ENCODE peak calls at places on chromosomes 3 and 15, in seven cellular contexts. B is GM12865, Z is fibroblast of lung, G is colonic mucosa, J is left ventricle myocardium inferior, C is AG04450, V is HCT116. F is an unnamed sample.

GRCh38 chr3:32451049-32451659 is 51.5 kb downstream of the CMTM6 start:
- DNase-seq in B (no peak), Z (no peak), G (no peak), J (no peak), C (no peak), V (no peak), F (no peak)

GRCh38 chr15:25242166-25242879 is 196.5 kb downstream of the UBE3A start:
- DNase-seq in B (no peak), Z (no peak), G (no peak), J (peak), C (no peak), V (no peak), F (no peak)

GRCh38 chr3:150412599-150413069 is 4.5 kb downstream of the TSC22D2 start:
- DNase-seq in B (peak), Z (peak), G (no peak), J (no peak), C (peak), V (no peak), F (peak)

GRCh38 chr3:155188036-155188435 is 105.4 kb downstream of the STRIT1 start:
- DNase-seq in B (no peak), Z (peak), G (no peak), J (no peak), C (peak), V (no peak), F (no peak)

GRCh38 chr3:8621141-8621540 is 23.5 kb downstream of the SSUH2 start:
- DNase-seq in B (no peak), Z (no peak), G (no peak), J (no peak), C (no peak), V (no peak), F (no peak)

GRCh38 chr15:43238691-43239131 is 17.9 kb upstream of the EPB42 start:
- DNase-seq in B (no peak), Z (no peak), G (no peak), J (no peak), C (no peak), V (no peak), F (no peak)

GRCh38 chr15:74431645-74432044 is 2.1 kb downstream of the SEMA7A start:
- DNase-seq in B (no peak), Z (no peak), G (no peak), J (no peak), C (no peak), V (no peak), F (no peak)

GRCh38 chr3:127585813-127586165 is 4.7 kb downstream of the TPRA1 start:
- DNase-seq in B (no peak), Z (no peak), G (no peak), J (no peak), C (no peak), V (no peak), F (no peak)

GRCh38 chr3:194283218-194284006 is 67.7 kb downstream of the CPN2 start:
- DNase-seq in B (no peak), Z (peak), G (no peak), J (no peak), C (no peak), V (no peak), F (no peak)

GRCh38 chr3:111072016-111072891 is 638 bp downstream of the NECTIN3 start:
- DNase-seq in B (no peak), Z (peak), G (peak), J (peak), C (no peak), V (no peak), F (no peak)

GRCh38 chr3:54897028-54897711 is 30.7 kb downstream of the LRTM1 start:
- DNase-seq in B (no peak), Z (peak), G (no peak), J (no peak), C (peak), V (no peak), F (peak)

GRCh38 chr15:72473670-72474465 is at the start of gene ARIH1:
- DNase-seq in B (peak), Z (peak), G (peak), J (peak), C (peak), V (peak), F (peak)

GRCh38 chr15:92467245-92467644 is 73.6 kb downstream of the ST8SIA2 start:
- DNase-seq in B (no peak), Z (no peak), G (no peak), J (no peak), C (no peak), V (no peak), F (no peak)

GRCh38 chr3:48402281-48402732 is 27.6 kb downstream of the PLXNB1 start:
- DNase-seq in B (no peak), Z (peak), G (peak), J (peak), C (peak), V (peak), F (peak)

GRCh38 chr3:144770291-144770690 is 798.7 kb downstream of the DIPK2A start:
- DNase-seq in B (no peak), Z (no peak), G (no peak), J (no peak), C (no peak), V (no peak), F (no peak)

GRCh38 chr15:99446565-99447496 is 119.0 kb upstream of the MEF2A start:
- DNase-seq in B (no peak), Z (no peak), G (no peak), J (no peak), C (no peak), V (no peak), F (no peak)

GRCh38 chr15:33068531-33068990 is 126.0 kb downstream of the FMN1 start:
- DNase-seq in B (no peak), Z (peak), G (peak), J (peak), C (no peak), V (no peak), F (no peak)

GRCh38 chr3:37968784-37969600 is 21.6 kb upstream of the VILL start:
- DNase-seq in B (no peak), Z (no peak), G (no peak), J (no peak), C (no peak), V (no peak), F (no peak)

GRCh38 chr3:47149339-47149933 is 14.5 kb downstream of the SETD2 start:
- DNase-seq in B (no peak), Z (no peak), G (no peak), J (no peak), C (no peak), V (no peak), F (no peak)

GRCh38 chr15:68317281-68318007 is 39.9 kb downstream of the FEM1B start:
- DNase-seq in B (no peak), Z (no peak), G (no peak), J (no peak), C (no peak), V (no peak), F (no peak)

GRCh38 chr15:67120009-67120838 is 54.8 kb downstream of the SMAD3 start:
- DNase-seq in B (no peak), Z (no peak), G (no peak), J (no peak), C (no peak), V (no peak), F (no peak)

GRCh38 chr3:8324727-8325126 is 176.9 kb upstream of the LMCD1 start:
- DNase-seq in B (peak), Z (peak), G (no peak), J (peak), C (no peak), V (peak), F (no peak)

GRCh38 chr15:80556694-80557367 is 138.3 kb upstream of the ABHD17C start:
- DNase-seq in B (no peak), Z (peak), G (no peak), J (no peak), C (no peak), V (no peak), F (no peak)

GRCh38 chr15:60374628-60375081 is 23.1 kb downstream of the ANXA2 start:
- DNase-seq in B (no peak), Z (peak), G (no peak), J (no peak), C (peak), V (peak), F (peak)

GRCh38 chr3:27888562-27888961 is 166.4 kb upstream of the EOMES start:
- DNase-seq in B (no peak), Z (no peak), G (no peak), J (no peak), C (no peak), V (no peak), F (no peak)

GRCh38 chr3:149291178-149291577 is 42.3 kb downstream of the TM4SF18 start:
- DNase-seq in B (peak), Z (no peak), G (no peak), J (no peak), C (no peak), V (no peak), F (no peak)

GRCh38 chr15:69603369-69604049 is 150.9 kb downstream of the RPLP1 start:
- DNase-seq in B (no peak), Z (no peak), G (no peak), J (no peak), C (no peak), V (no peak), F (no peak)

GRCh38 chr3:55897573-55898224 is 410.6 kb upstream of the WNT5A start:
- DNase-seq in B (no peak), Z (peak), G (peak), J (no peak), C (no peak), V (no peak), F (no peak)

GRCh38 chr3:55903680-55904079 is 416.6 kb upstream of the WNT5A start:
- DNase-seq in B (no peak), Z (no peak), G (no peak), J (peak), C (no peak), V (no peak), F (no peak)

GRCh38 chr3:55896155-55896554 is 409.0 kb upstream of the WNT5A start:
- DNase-seq in B (no peak), Z (no peak), G (no peak), J (no peak), C (no peak), V (no peak), F (no peak)

GRCh38 chr3:55904716-55905115 is 417.6 kb upstream of the WNT5A start:
- DNase-seq in B (no peak), Z (no peak), G (no peak), J (no peak), C (no peak), V (no peak), F (no peak)

DNA sequence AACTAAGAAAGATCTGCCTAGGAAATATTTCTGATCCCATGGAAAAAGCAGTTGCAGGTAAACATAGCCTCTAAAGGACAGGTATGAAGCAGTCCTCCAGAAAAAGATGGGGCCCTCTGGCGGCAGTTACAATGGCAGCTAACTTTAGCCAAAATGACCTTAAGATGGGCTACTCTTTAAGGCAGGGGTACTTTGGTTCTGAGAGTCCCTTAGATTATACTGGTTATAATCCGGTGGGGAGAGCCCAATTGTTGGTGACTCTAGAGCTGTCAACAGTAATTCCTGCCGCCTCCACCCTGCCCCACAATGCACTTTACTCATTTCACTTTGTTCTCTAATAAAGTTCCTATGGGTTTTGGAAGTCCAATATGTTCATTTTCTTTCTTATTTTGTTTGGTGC is 412.8 kb upstream of the WNT5A start:
- DNase-seq in B (peak), Z (no peak), G (no peak), J (no peak), C (no peak), V (no peak), F (no peak)
- TF ChIP-seq CTCF in B (peak), Z (peak), G (no peak), J (no peak), C (peak), V (peak), F (peak)

GRCh38 chr3:196216081-196216564 is at the start of gene SLC51A:
- DNase-seq in B (no peak), Z (no peak), G (peak), J (no peak), C (no peak), V (no peak), F (no peak)
- H3K4me3 ChIP-seq in B (no peak), Z (no peak), G (peak), J (no peak), C (no peak), V (no peak), F (no peak)

DNA sequence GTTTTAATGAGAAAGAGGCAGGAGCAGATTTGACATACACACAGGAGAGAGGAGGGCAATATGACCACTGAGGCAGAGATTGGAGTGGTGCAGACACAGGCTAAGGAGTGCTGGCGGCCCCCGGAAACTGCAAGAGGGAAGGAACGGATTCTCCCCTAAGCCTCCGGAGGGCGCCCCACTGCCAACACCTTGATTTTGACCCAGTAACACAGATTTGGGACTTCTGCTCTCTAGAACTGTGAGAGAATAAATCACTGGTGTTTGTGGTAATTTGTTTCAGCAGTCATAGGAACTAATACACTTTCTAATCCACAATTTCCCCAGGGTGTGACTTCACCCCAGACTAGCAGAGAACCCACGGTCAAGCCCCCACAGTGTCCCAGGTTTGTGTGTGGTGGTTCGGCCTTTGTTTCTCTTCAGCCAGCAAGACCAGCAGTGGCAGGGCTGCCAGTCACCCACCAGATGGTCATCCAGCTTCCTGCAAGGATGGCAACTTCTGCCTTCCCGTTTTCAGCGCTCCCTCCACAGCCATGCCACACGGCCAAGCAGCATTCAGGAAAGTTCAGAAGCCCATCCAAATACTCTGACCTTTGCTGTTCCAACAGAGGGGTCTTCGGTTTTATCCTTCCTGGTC is 23.6 kb upstream of the TSPAN3 start:
- DNase-seq in B (no peak), Z (no peak), G (no peak), J (no peak), C (no peak), V (no peak), F (no peak)
- TF ChIP-seq CTCF in B (peak), Z (peak), G (no peak), J (no peak), C (peak), V (peak), F (peak)

DNA sequence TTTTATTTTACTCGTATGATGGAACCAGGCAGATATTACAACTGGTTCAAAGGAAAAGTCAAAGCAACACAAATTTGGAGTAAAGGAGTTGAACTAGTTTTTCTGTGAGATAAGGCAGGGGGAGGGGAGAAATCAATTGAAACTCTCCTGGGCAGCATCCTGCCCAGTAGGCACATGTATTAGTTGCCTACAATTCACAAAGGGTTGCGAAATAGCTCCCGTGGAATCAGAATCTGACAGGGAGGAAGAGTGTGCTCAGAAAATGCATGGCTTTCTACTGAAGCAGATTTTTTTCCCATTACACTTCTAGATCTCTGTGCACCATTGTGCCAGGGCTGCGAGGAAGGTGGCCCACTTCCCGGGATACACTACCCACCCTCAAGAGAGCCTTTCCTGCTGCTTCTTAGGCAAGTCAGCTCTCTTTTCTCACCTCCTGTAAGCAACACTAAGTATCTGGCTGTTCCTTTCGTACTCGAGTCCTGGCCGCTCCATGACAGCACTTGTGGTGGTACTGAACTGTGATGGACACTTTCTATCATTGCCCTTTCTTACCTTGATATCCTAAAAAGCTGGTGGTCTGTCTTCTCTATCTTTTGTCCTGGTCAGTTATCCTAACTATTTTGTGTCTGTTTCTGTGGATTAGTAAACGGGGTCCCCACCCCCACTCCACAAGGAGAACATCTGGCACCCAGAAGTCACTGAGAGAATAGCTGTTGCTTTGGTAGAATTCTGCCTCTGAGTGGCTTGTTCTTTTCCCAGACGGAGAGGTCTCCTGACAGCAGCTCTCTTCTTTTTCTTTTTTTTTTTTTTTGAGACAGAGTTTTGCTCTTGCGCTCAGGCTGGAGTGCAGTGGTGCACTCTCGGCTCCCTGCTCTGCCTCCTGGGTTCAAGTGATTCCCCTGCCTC is 74.8 kb downstream of the RPL39L start:
- DNase-seq in B (peak), Z (peak), G (no peak), J (no peak), C (no peak), V (no peak), F (no peak)
- H3K4me3 ChIP-seq in B (peak), Z (no peak), G (no peak), J (no peak), C (no peak), V (no peak), F (no peak)

DNA sequence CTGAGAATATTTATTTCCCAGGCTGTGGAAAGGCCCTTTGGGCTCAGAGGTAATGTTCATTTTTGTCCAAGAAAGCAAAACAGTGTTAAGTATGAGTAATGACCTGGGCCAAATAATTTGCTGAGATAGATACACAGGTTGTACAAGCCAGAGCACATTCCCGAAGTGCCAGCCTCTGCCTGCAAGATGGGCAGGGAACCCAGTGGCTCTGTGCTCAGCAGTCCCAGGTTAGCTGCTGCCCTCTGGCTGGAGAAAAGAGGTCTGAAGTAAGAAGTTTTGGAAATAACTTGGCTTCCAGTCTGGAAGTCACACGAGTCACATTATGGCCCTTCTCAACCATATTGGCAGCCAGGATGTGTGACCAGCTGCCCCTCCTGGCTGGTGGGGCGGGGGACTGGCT is 20.2 kb downstream of the MYZAP start:
- DNase-seq in B (no peak), Z (peak), G (peak), J (no peak), C (no peak), V (peak), F (no peak)
- TF ChIP-seq CTCF in B (no peak), Z (peak), G (peak), J (peak), C (no peak), V (peak), F (peak)

DNA sequence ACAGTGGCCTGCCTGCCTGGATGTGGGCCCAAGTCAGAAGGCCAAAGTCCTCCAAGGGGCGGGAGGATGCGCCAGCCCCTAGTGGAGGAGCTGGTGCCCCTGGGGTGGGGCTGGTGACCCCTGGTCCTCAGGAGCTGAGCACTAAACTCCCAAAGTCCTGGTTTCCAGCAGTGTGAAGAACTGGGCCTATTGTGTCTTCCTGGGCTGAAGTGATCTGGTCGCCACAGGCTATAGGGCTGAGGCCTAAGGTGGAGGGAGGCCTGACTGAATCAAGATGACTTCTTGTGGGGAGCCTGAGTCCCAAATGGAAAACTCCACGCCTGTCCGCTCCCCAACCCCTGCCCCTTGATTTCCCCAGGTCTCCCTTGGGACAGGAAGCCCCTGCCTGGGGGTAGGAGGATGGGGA is 775 bp upstream of the FES start:
- DNase-seq in B (no peak), Z (no peak), G (no peak), J (no peak), C (no peak), V (no peak), F (no peak)
- H3K4me3 ChIP-seq in B (no peak), Z (peak), G (peak), J (peak), C (peak), V (no peak), F (no peak)

GRCh38 chr3:139588450-139588849 is 48.9 kb upstream of the RBP1 start:
- DNase-seq in B (no peak), Z (no peak), G (peak), J (peak), C (no peak), V (peak), F (no peak)
- TF ChIP-seq CTCF in B (no peak), Z (no peak), G (no peak), J (peak), C (no peak), V (peak), F (no peak)

GRCh38 chr15:41494922-41495735 is 1.5 kb downstream of the ITPKA start:
- DNase-seq in B (peak), Z (no peak), G (peak), J (no peak), C (no peak), V (no peak), F (no peak)

GRCh38 chr15:41493902-41494189 is 172 bp downstream of the ITPKA start:
- DNase-seq in B (no peak), Z (no peak), G (no peak), J (no peak), C (no peak), V (no peak), F (no peak)

GRCh38 chr15:41493205-41493901 is at the start of gene ITPKA:
- DNase-seq in B (peak), Z (peak), G (peak), J (peak), C (peak), V (no peak), F (no peak)

GRCh38 chr15:41494190-41494921 is 682 bp downstream of the ITPKA start:
- DNase-seq in B (peak), Z (no peak), G (peak), J (no peak), C (no peak), V (no peak), F (no peak)

GRCh38 chr15:41495736-41496599 is 2.3 kb downstream of the ITPKA start:
- DNase-seq in B (no peak), Z (no peak), G (peak), J (no peak), C (no peak), V (no peak), F (no peak)
- H3K4me3 ChIP-seq in B (peak), Z (no peak), G (peak), J (peak), C (no peak), V (no peak), F (no peak)